ENCODE peak calls at places on chromosomes 5 and 9, in seven cellular contexts. Q, E, Y, W, V, R and G are unnamed samples.
A peak's percentile ranks its signal among the peaks of the same experiment; 100 is the strongest.

GRCh38 chr5:176609724-176610429 is at the start of gene GPRIN1:
- DNase-seq in Q (peak; percentile 28), E (peak; percentile 33), Y (no peak), W (peak; percentile 50), V (no peak), R (peak; percentile 39), G (peak; percentile 44)

GRCh38 chr9:133657120-133657661 is 21.0 kb downstream of the DBH start:
- DNase-seq in Q (no peak), E (no peak), Y (no peak), W (no peak), V (no peak), R (no peak), G (no peak)

GRCh38 chr5:143010335-143010734 is 240.2 kb downstream of the ARHGAP26 start:
- DNase-seq in Q (no peak), E (no peak), Y (no peak), W (no peak), V (no peak), R (no peak), G (no peak)

GRCh38 chr5:132053483-132053882 is 7.0 kb upstream of the IL3 start:
- DNase-seq in Q (no peak), E (no peak), Y (no peak), W (no peak), V (no peak), R (peak; percentile 4), G (no peak)

GRCh38 chr5:93186031-93186682 is 394.9 kb downstream of the NR2F1-AS1 start:
- DNase-seq in Q (no peak), E (no peak), Y (no peak), W (peak; percentile 9), V (no peak), R (no peak), G (no peak)

GRCh38 chr9:83520292-83520691 is 17.9 kb downstream of the FRMD3 start:
- DNase-seq in Q (no peak), E (no peak), Y (no peak), W (no peak), V (no peak), R (no peak), G (no peak)

GRCh38 chr5:178240772-178241171 is 8.2 kb upstream of the PHYKPL start:
- DNase-seq in Q (no peak), E (no peak), Y (peak; percentile 47), W (no peak), V (no peak), R (peak; percentile 24), G (no peak)

GRCh38 chr5:43785198-43785597 is 182.2 kb downstream of the NNT start:
- DNase-seq in Q (no peak), E (no peak), Y (no peak), W (no peak), V (no peak), R (no peak), G (no peak)

GRCh38 chr5:167951121-167951520 is 340.3 kb upstream of the WWC1 start:
- DNase-seq in Q (no peak), E (no peak), Y (no peak), W (no peak), V (no peak), R (no peak), G (no peak)

GRCh38 chr5:171975877-171976667 is 30.4 kb downstream of the FBXW11 start:
- DNase-seq in Q (no peak), E (no peak), Y (no peak), W (no peak), V (no peak), R (no peak), G (no peak)

GRCh38 chr5:133439859-133440258 is 172.5 kb downstream of the FSTL4 start:
- DNase-seq in Q (no peak), E (no peak), Y (no peak), W (no peak), V (no peak), R (no peak), G (no peak)

GRCh38 chr9:130387398-130387797 is 57.4 kb upstream of the ASS1 start:
- DNase-seq in Q (no peak), E (no peak), Y (no peak), W (no peak), V (no peak), R (no peak), G (no peak)

GRCh38 chr9:129094387-129095169 is 13.7 kb downstream of the DOLPP1 start:
- DNase-seq in Q (peak; percentile 75), E (peak; percentile 62), Y (no peak), W (no peak), V (no peak), R (no peak), G (no peak)

GRCh38 chr9:121271368-121272351 is 3.7 kb downstream of the GSN start:
- DNase-seq in Q (peak; percentile 68), E (no peak), Y (no peak), W (no peak), V (no peak), R (no peak), G (no peak)

GRCh38 chr9:123011878-123012528 is 21.5 kb upstream of the GPR21 start:
- DNase-seq in Q (no peak), E (no peak), Y (no peak), W (no peak), V (no peak), R (no peak), G (no peak)

GRCh38 chr5:6541256-6542013 is 91.4 kb downstream of the NSUN2 start:
- DNase-seq in Q (no peak), E (no peak), Y (no peak), W (no peak), V (no peak), R (no peak), G (no peak)

GRCh38 chr9:91423785-91424402 is at the start of gene NFIL3:
- DNase-seq in Q (peak; percentile 87), E (peak; percentile 86), Y (peak; percentile 92), W (peak; percentile 69), V (peak; percentile 83), R (peak; percentile 76), G (peak; percentile 87)

GRCh38 chr5:178296066-178296465 is 63.5 kb upstream of the PHYKPL start:
- DNase-seq in Q (no peak), E (no peak), Y (no peak), W (no peak), V (no peak), R (no peak), G (no peak)

GRCh38 chr5:32275421-32275765 is 37.3 kb downstream of the MTMR12 start:
- DNase-seq in Q (no peak), E (no peak), Y (no peak), W (no peak), V (no peak), R (no peak), G (no peak)

GRCh38 chr5:124566875-124567450 is 179.5 kb downstream of the ZNF608 start:
- DNase-seq in Q (no peak), E (no peak), Y (no peak), W (no peak), V (no peak), R (no peak), G (no peak)

GRCh38 chr9:121744002-121744686 is 92.7 kb downstream of the DAB2IP start:
- DNase-seq in Q (peak; percentile 78), E (peak; percentile 79), Y (peak; percentile 75), W (peak; percentile 62), V (peak; percentile 79), R (peak; percentile 51), G (peak; percentile 75)

GRCh38 chr9:129981180-129981907 is 61.6 kb downstream of the FNBP1 start:
- DNase-seq in Q (peak; percentile 39), E (peak; percentile 65), Y (peak; percentile 91), W (peak; percentile 45), V (no peak), R (peak; percentile 17), G (peak; percentile 39)

GRCh38 chr5:1642221-1642620 is 118.5 kb upstream of the LPCAT1 start:
- DNase-seq in Q (no peak), E (no peak), Y (no peak), W (no peak), V (peak; percentile 19), R (no peak), G (no peak)

GRCh38 chr5:105230516-105230915 is 1667.9 kb upstream of the NUDT12 start:
- DNase-seq in Q (no peak), E (no peak), Y (no peak), W (no peak), V (no peak), R (no peak), G (no peak)

GRCh38 chr5:149960272-149961185 is at the start of gene SLC26A2:
- DNase-seq in Q (peak; percentile 98), E (peak; percentile 99), Y (peak; percentile 98), W (peak; percentile 98), V (peak; percentile 94), R (peak; percentile 98), G (peak; percentile 98)
- TF ChIP-seq CTCF in Q (peak; percentile 9), E (no peak), Y (no peak), W (no peak), V (peak; percentile 9), R (no peak), G (no peak)

GRCh38 chr5:54257366-54258118 is 52.8 kb downstream of the ARL15 start:
- DNase-seq in Q (peak; percentile 7), E (no peak), Y (no peak), W (no peak), V (no peak), R (no peak), G (no peak)
- TF ChIP-seq POLR2A in Q (no peak), E (no peak), Y (no peak), W (no peak), V (no peak), R (no peak), G (no peak)

DNA sequence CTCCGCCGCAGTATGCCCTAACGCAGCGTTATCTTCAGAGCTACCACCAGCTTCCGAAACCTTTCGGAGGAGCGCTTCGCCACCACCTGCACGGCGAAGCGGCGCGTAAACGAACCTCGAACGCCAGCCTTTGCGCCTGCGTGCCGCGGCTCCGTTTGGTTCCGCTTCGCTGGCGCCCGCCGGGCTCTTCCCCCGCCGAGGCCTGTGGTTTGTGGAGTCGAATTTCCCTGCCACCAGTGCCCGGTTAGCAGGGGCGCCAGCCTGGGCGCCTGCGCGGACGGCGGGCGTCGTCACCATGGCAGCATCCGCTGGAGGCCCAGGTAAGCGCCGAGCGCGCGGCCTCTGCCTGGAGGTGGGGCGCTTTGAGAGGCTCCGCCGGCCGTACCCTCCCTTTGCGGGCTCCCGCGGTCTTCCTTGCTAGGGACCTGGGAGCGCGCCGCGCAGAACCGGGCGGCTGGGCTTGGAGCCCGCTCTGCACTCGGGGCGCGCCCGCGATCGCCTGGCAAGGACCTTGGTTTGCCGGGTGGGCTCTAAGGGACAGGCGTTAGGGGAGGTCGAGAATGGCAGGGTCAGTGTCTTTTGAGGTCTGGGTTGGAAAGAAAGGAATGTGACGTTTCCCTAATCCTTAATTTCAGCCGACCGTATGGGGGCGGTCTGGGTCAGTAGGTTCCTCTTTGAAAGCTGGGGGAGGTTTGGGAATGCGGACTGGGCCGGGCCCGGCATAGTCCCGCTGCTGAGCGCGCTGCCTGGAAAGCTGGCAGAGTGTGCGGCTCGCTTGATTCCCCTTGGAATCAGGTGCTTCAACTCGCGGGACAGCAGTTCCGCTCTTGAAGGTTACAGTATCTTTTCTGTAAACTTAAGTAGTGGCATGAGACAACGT is at the start of gene FAM151B:
- DNase-seq in Q (peak; percentile 97), E (peak; percentile 91), Y (peak; percentile 96), W (peak; percentile 94), V (peak; percentile 90), R (peak; percentile 53), G (peak; percentile 91)
- TF ChIP-seq CTCF in Q (peak; percentile 42), E (no peak), Y (no peak), W (peak; percentile 39), V (peak; percentile 9), R (no peak), G (no peak)

DNA sequence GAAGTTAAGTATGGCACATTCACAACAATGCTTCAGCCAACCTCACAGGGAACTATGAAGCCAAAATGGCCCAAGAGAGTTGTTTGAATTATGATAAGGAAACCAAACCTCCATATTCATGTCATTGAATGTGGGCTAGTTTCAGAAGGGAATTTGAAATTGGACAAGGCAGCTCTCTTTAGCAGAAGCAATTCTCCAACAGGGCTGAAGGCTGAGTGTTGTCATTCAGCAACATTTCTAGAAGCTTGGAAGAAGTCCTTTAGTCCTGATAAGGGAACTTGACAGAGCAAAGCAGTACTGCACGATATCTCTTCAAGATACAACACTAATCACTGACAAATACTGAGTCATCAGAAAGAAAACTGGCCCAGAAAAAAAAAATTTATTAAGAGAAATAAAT is 115.4 kb downstream of the SLC25A46 start:
- DNase-seq in Q (no peak), E (no peak), Y (no peak), W (no peak), V (no peak), R (no peak), G (no peak)
- TF ChIP-seq POLR2A in Q (no peak), E (no peak), Y (no peak), W (no peak), V (no peak), R (no peak), G (no peak)